ENCODE peak calls at places on chromosomes 4 and X, in ten cellular contexts. I is nucleus accumbens; L is CD8-positive, alpha-beta T cell; T is CD8-positive, alpha-beta memory T cell; W is stimulated activated effector memory CD8-positive, alpha-beta T cell treated with anti-CD3 and anti-CD28 coated beads, Interleukin-12 subunit alpha, Interleukin-12 subunit beta, amount 100 ng/mL, for 72 hours; B is AG04450; S is mesothelial cell of epicardium; N is neural progenitor cell; E is endothelial cell of umbilical vein; D is body of pancreas. M is an unnamed sample.

GRCh38 chr4:105149771-105150170 is 3.1 kb downstream of the TET2 start:
- DNase-seq in I (no peak), L (no peak), T (no peak), W (no peak), B (no peak), S (no peak), N (no peak), E (peak), D (peak), M (no peak)

GRCh38 chr4:122996350-122996749 is 74.0 kb upstream of the NUDT6 start:
- DNase-seq in I (no peak), L (no peak), T (no peak), W (no peak), B (no peak), S (no peak), N (no peak), E (no peak), D (no peak), M (no peak)

GRCh38 chr4:121034010-121034409 is 38.3 kb downstream of the NDNF start:
- DNase-seq in I (no peak), L (no peak), T (no peak), W (no peak), B (no peak), S (no peak), N (no peak), E (no peak), D (peak), M (no peak)

GRCh38 chrX:151722241-151722846 is 6.5 kb downstream of the FATE1 start:
- DNase-seq in I (no peak), L (no peak), T (no peak), W (no peak), B (no peak), S (no peak), N (peak), E (no peak), D (peak), M (no peak)

GRCh38 chrX:149120459-149120858 is 384.6 kb downstream of the IDS start:
- DNase-seq in I (no peak), L (no peak), T (no peak), W (no peak), B (no peak), S (no peak), N (no peak), E (no peak), D (no peak), M (no peak)

GRCh38 chrX:12269484-12269883 is 131.2 kb downstream of the FRMPD4 start:
- DNase-seq in I (no peak), L (no peak), T (no peak), W (no peak), B (no peak), S (no peak), N (no peak), E (no peak), D (no peak), M (no peak)

GRCh38 chr4:42282081-42282901 is 115.0 kb upstream of the SHISA3 start:
- DNase-seq in I (peak), L (no peak), T (peak), W (peak), B (peak), S (no peak), N (peak), E (peak), D (peak), M (peak)

GRCh38 chr4:93495346-93495745 is 333.2 kb upstream of the ATOH1 start:
- DNase-seq in I (no peak), L (no peak), T (no peak), W (no peak), B (no peak), S (no peak), N (no peak), E (no peak), D (no peak), M (no peak)

GRCh38 chr4:38663021-38663800 is 788 bp upstream of the KLF3 start:
- DNase-seq in I (peak), L (no peak), T (no peak), W (peak), B (peak), S (peak), N (peak), E (peak), D (peak), M (peak)

GRCh38 chr4:40699648-40700047 is 50.1 kb upstream of the NSUN7 start:
- DNase-seq in I (no peak), L (no peak), T (no peak), W (no peak), B (no peak), S (no peak), N (no peak), E (no peak), D (no peak), M (no peak)

GRCh38 chr4:129342820-129343219 is 246.9 kb downstream of the C4orf33 start:
- DNase-seq in I (no peak), L (no peak), T (no peak), W (no peak), B (no peak), S (no peak), N (no peak), E (peak), D (no peak), M (no peak)

GRCh38 chrX:41002021-41002420 is 83.2 kb upstream of the USP9X start:
- DNase-seq in I (no peak), L (no peak), T (no peak), W (no peak), B (no peak), S (no peak), N (no peak), E (no peak), D (peak), M (no peak)

GRCh38 chrX:108199691-108200090 is 108.1 kb downstream of the ATG4A start:
- DNase-seq in I (no peak), L (no peak), T (no peak), W (no peak), B (no peak), S (no peak), N (peak), E (peak), D (peak), M (no peak)

GRCh38 chr4:1207603-1208265 is 35.4 kb upstream of the SPON2 start:
- DNase-seq in I (peak), L (no peak), T (no peak), W (no peak), B (peak), S (peak), N (no peak), E (no peak), D (peak), M (no peak)

GRCh38 chr4:54100607-54101189 is 735 bp downstream of the GSX2 start:
- DNase-seq in I (no peak), L (no peak), T (peak), W (no peak), B (no peak), S (no peak), N (peak), E (no peak), D (no peak), M (no peak)

GRCh38 chrX:128408842-128409241 is 356.6 kb upstream of the ACTRT1 start:
- DNase-seq in I (no peak), L (no peak), T (no peak), W (no peak), B (no peak), S (no peak), N (no peak), E (no peak), D (no peak), M (no peak)

GRCh38 chr4:111943796-111944203 is 201.5 kb upstream of the FAM241A start:
- DNase-seq in I (no peak), L (no peak), T (no peak), W (no peak), B (no peak), S (no peak), N (peak), E (peak), D (peak), M (no peak)

GRCh38 chr4:164512124-164512523 is 241.8 kb upstream of the SMIM31 start:
- DNase-seq in I (no peak), L (no peak), T (no peak), W (no peak), B (no peak), S (no peak), N (no peak), E (no peak), D (no peak), M (no peak)

GRCh38 chrX:9340619-9341304 is 124.1 kb upstream of the TBL1X start:
- DNase-seq in I (no peak), L (no peak), T (peak), W (peak), B (no peak), S (no peak), N (peak), E (peak), D (peak), M (peak)

GRCh38 chr4:109266236-109266635 is 36.2 kb downstream of the COL25A1 start:
- DNase-seq in I (no peak), L (no peak), T (no peak), W (no peak), B (no peak), S (no peak), N (no peak), E (no peak), D (no peak), M (no peak)

GRCh38 chrX:76850851-76851250 is 423.3 kb downstream of the MAGEE1 start:
- DNase-seq in I (no peak), L (no peak), T (no peak), W (no peak), B (no peak), S (no peak), N (peak), E (no peak), D (no peak), M (no peak)

M was measured in hypothalamus.